ENCODE peak calls at places on chromosomes 2 and 18, in five cellular contexts. Q is adrenal gland; B is stimulated activated CD4-positive, alpha-beta T cell treated with anti-CD3 and anti-CD28 coated beads, Interleukin-1b, Interleukin-23, amount 100 ng/mL, for 4 hours; H is coronary artery; K is neural progenitor cell. G is an unnamed sample.

GRCh38 chr2:143177081-143177786 is 48.0 kb downstream of the ARHGAP15 start:
- DNase-seq in Q (no peak), B (no peak), H (no peak), K (no peak), G (no peak)

GRCh38 chr2:38128653-38129052 is 52.7 kb upstream of the CYP1B1 start:
- DNase-seq in Q (no peak), B (no peak), H (no peak), K (no peak), G (no peak)

GRCh38 chr2:64212801-64213321 is 68.6 kb upstream of the PELI1 start:
- DNase-seq in Q (no peak), B (no peak), H (no peak), K (no peak), G (no peak)

GRCh38 chr2:113962692-113963480 is 73.0 kb downstream of the ACTR3 start:
- DNase-seq in Q (no peak), B (no peak), H (no peak), K (no peak), G (no peak)

GRCh38 chr2:181810823-181811695 is 80.5 kb upstream of the ITPRID2 start:
- DNase-seq in Q (peak; percentile 72), B (no peak), H (no peak), K (no peak), G (no peak)

GRCh38 chr2:29660216-29660615 is 261.2 kb downstream of the ALK start:
- DNase-seq in Q (no peak), B (no peak), H (no peak), K (no peak), G (no peak)

GRCh38 chr2:176339208-176339607 is 70.0 kb downstream of the MTX2 start:
- DNase-seq in Q (no peak), B (no peak), H (no peak), K (no peak), G (no peak)

GRCh38 chr2:238644095-238645081 is 203.5 kb upstream of the TWIST2 start:
- DNase-seq in Q (peak; percentile 79), B (no peak), H (peak; percentile 68), K (no peak), G (no peak)

GRCh38 chr18:57837917-57838548 is 34.9 kb upstream of the ATP8B1 start:
- DNase-seq in Q (no peak), B (no peak), H (no peak), K (no peak), G (no peak)

GRCh38 chr2:170139276-170139967 is 38.5 kb upstream of the MYO3B start:
- DNase-seq in Q (no peak), B (no peak), H (no peak), K (no peak), G (no peak)

GRCh38 chr2:65294136-65294535 is 66.5 kb downstream of the ACTR2 start:
- DNase-seq in Q (no peak), B (no peak), H (no peak), K (no peak), G (no peak)

GRCh38 chr2:150136901-150137300 is 350.6 kb downstream of the RND3 start:
- DNase-seq in Q (no peak), B (no peak), H (no peak), K (no peak), G (no peak)

GRCh38 chr2:129024796-129025195 is 706.1 kb upstream of the HS6ST1 start:
- DNase-seq in Q (no peak), B (no peak), H (no peak), K (no peak), G (no peak)

GRCh38 chr18:57649536-57650495 is 28.2 kb upstream of the NARS1 start:
- DNase-seq in Q (peak; percentile 44), B (no peak), H (no peak), K (no peak), G (no peak)

GRCh38 chr2:56132138-56132537 is 51.7 kb upstream of the CCDC85A start:
- DNase-seq in Q (no peak), B (no peak), H (no peak), K (peak; percentile 62), G (no peak)

GRCh38 chr2:102622646-102623045 is 3.3 kb downstream of the SLC9A2 start:
- DNase-seq in Q (no peak), B (no peak), H (no peak), K (no peak), G (no peak)

GRCh38 chr18:22110482-22110924 is 58.9 kb upstream of the GATA6 start:
- DNase-seq in Q (no peak), B (no peak), H (no peak), K (peak; percentile 67), G (no peak)

GRCh38 chr18:11104307-11104706 is 45.1 kb downstream of the PIEZO2 start:
- DNase-seq in Q (no peak), B (no peak), H (no peak), K (no peak), G (no peak)

GRCh38 chr2:6524678-6525367 is 340.9 kb downstream of the CMPK2 start:
- DNase-seq in Q (no peak), B (no peak), H (no peak), K (no peak), G (no peak)

GRCh38 chr2:58182527-58182926 is 58.6 kb downstream of the FANCL start:
- DNase-seq in Q (no peak), B (no peak), H (no peak), K (no peak), G (no peak)

GRCh38 chr2:118808429-118808809 is 39.0 kb downstream of the EN1 start:
- DNase-seq in Q (no peak), B (no peak), H (no peak), K (peak; percentile 45), G (no peak)

GRCh38 chr2:158921599-158922408 is 46.6 kb upstream of the TANC1 start:
- DNase-seq in Q (no peak), B (no peak), H (no peak), K (peak; percentile 13), G (peak; percentile 36)

GRCh38 chr2:72827999-72828646 is 2.3 kb upstream of the EXOC6B start:
- DNase-seq in Q (no peak), B (no peak), H (no peak), K (no peak), G (no peak)

GRCh38 chr2:172308253-172308935 is 119.0 kb upstream of the ITGA6 start:
- DNase-seq in Q (no peak), B (no peak), H (no peak), K (no peak), G (no peak)

GRCh38 chr2:102050854-102051391 is 59.2 kb downstream of the IL1R2 start:
- DNase-seq in Q (peak; percentile 82), B (no peak), H (peak; percentile 89), K (no peak), G (peak; percentile 89)

GRCh38 chr2:127569274-127570065 is 34.0 kb downstream of the MYO7B start:
- DNase-seq in Q (peak; percentile 82), B (no peak), H (peak; percentile 75), K (no peak), G (no peak)

G was measured in left ventricle myocardium inferior.